ENCODE peak calls at places on chromosomes 5 and 9, in six cellular contexts. F is stimulated activated CD4-positive, alpha-beta T cell treated with anti-CD3 and anti-CD28 coated beads, TNF-alpha, amount 100 ng/mL, for 24 hours; G is activated T-helper 1 cell treated with anti-CD3 and anti-CD28 coated beads, Interleukin-12 subunit alpha, Interleukin-12 subunit beta, Interleukin-2, Interleukin-4 antibody, amounts not matched to agents 30 ng/mL and 10 ng/mL and 1 ng/mL, durations not matched to agents 14 hours and 24 hours and 36 hours; A is NCI-H1092; M is hypothalamus; O is mesenchymal stem cell. H is an unnamed sample.

GRCh38 chr9:31140316-31140715 is 1244.1 kb upstream of the ACO1 start:
- DNase-seq in G (no peak), O (peak), A (no peak), M (no peak), F (no peak), H (no peak)

GRCh38 chr5:61402244-61402823 is 70.3 kb downstream of the ZSWIM6 start:
- DNase-seq in M (no peak), F (no peak), O (no peak), A (no peak), G (no peak), H (no peak)

GRCh38 chr9:71984388-71985069 is 73.1 kb downstream of the C9orf85 start:
- DNase-seq in O (peak), F (no peak), M (no peak), G (no peak), A (no peak), H (no peak)

GRCh38 chr5:43273552-43273951 is 39.7 kb downstream of the HMGCS1 start:
- DNase-seq in O (no peak), G (no peak), M (no peak), F (no peak), A (no peak), H (no peak)

GRCh38 chr9:112569186-112569585 is 82.6 kb downstream of the KIAA1958 start:
- DNase-seq in O (no peak), M (no peak), G (no peak), F (no peak), A (no peak), H (no peak)

GRCh38 chr9:76996700-76997099 is 22.8 kb upstream of the FOXB2 start:
- DNase-seq in O (peak), A (peak), M (no peak), G (no peak), F (no peak), H (no peak)

GRCh38 chr5:115490601-115491000 is 54.0 kb downstream of the FEM1C start:
- DNase-seq in A (no peak), M (no peak), F (no peak), G (no peak), O (no peak), H (no peak)

GRCh38 chr5:14190194-14191164 is 47.3 kb downstream of the TRIO start:
- DNase-seq in A (no peak), O (peak), G (no peak), M (no peak), F (no peak), H (no peak)

H was measured in activated CD4-positive, alpha-beta memory T cell treated with anti-CD3 and anti-CD28 coated beads, Interleukin-2, amount 10 ng/mL, durations not matched to agents 7 days and 5 days.